ENCODE peak calls at places on chromosomes 3 and 15, in five cellular contexts. P is GM12891, S is SK-N-SH, K is K562, O is GM12878. U is an unnamed sample.

GRCh38 chr15:99058421-99058870 is 46.4 kb upstream of the SYNM start:
- DNase-seq in P (no peak), S (no peak), K (no peak), O (no peak), U (no peak)

GRCh38 chr15:78629716-78630065 is 8.9 kb upstream of the CHRNA3 start:
- DNase-seq in P (no peak), S (no peak), K (no peak), O (no peak), U (no peak)

GRCh38 chr3:101216710-101217457 is 103.5 kb downstream of the IMPG2 start:
- DNase-seq in P (no peak), S (no peak), K (no peak), O (no peak), U (no peak)

GRCh38 chr3:143536817-143537535 is 311.3 kb downstream of the SLC9A9 start:
- DNase-seq in P (no peak), S (no peak), K (no peak), O (no peak), U (no peak)

GRCh38 chr3:133595341-133595740 is 21.9 kb downstream of the CDV3 start:
- DNase-seq in P (no peak), S (no peak), K (no peak), O (no peak), U (no peak)

GRCh38 chr3:8549354-8549753 is 47.7 kb downstream of the LMCD1 start:
- DNase-seq in P (no peak), S (no peak), K (no peak), O (no peak), U (no peak)

GRCh38 chr3:155356594-155357370 is 63.3 kb upstream of the STRIT1 start:
- DNase-seq in P (no peak), S (no peak), K (no peak), O (no peak), U (no peak)

GRCh38 chr3:37546876-37547275 is 314.8 kb upstream of the CTDSPL start:
- DNase-seq in P (peak), S (peak), K (peak), O (no peak), U (no peak)

GRCh38 chr15:74786659-74787165 is 4.8 kb downstream of the CSK start:
- DNase-seq in P (no peak), S (no peak), K (no peak), O (no peak), U (no peak)

GRCh38 chr15:50166216-50166615 is 15.8 kb upstream of the SLC27A2 start:
- DNase-seq in P (no peak), S (no peak), K (no peak), O (no peak), U (no peak)

GRCh38 chr3:17412950-17413530 is 329.4 kb downstream of the TBC1D5 start:
- DNase-seq in P (peak), S (peak), K (peak), O (peak), U (no peak)

GRCh38 chr3:38581774-38582173 is 67.7 kb downstream of the SCN5A start:
- DNase-seq in P (no peak), S (no peak), K (no peak), O (no peak), U (no peak)

GRCh38 chr3:11844891-11845290 is 1.8 kb downstream of the TAMM41 start:
- DNase-seq in P (no peak), S (no peak), K (no peak), O (no peak), U (no peak)

GRCh38 chr3:81760924-81761903 is at the start of gene GBE1:
- DNase-seq in P (peak), S (peak), K (peak), O (peak), U (peak)

GRCh38 chr15:52144656-52145055 is 32.1 kb upstream of the BCL2L10 start:
- DNase-seq in P (no peak), S (no peak), K (no peak), O (no peak), U (no peak)

GRCh38 chr3:98325055-98325454 is 28.6 kb upstream of the OR5K4 start:
- DNase-seq in P (no peak), S (no peak), K (no peak), O (no peak), U (no peak)

GRCh38 chr15:66131831-66132230 is 121.7 kb downstream of the MEGF11 start:
- DNase-seq in P (no peak), S (no peak), K (no peak), O (no peak), U (no peak)

GRCh38 chr15:66907826-66908502 is 157.4 kb upstream of the SMAD3 start:
- DNase-seq in P (no peak), S (no peak), K (no peak), O (peak), U (no peak)

GRCh38 chr3:138829886-138830510 is 4.7 kb downstream of the PIK3CB start:
- DNase-seq in P (no peak), S (no peak), K (no peak), O (no peak), U (no peak)

GRCh38 chr3:138827222-138827621 is 7.5 kb downstream of the PIK3CB start:
- DNase-seq in P (no peak), S (no peak), K (no peak), O (no peak), U (no peak)

GRCh38 chr3:138818175-138818574 is 16.6 kb downstream of the PIK3CB start:
- DNase-seq in P (no peak), S (no peak), K (no peak), O (no peak), U (no peak)

GRCh38 chr3:138829097-138829496 is 5.6 kb downstream of the PIK3CB start:
- DNase-seq in P (no peak), S (no peak), K (no peak), O (no peak), U (no peak)

DNA sequence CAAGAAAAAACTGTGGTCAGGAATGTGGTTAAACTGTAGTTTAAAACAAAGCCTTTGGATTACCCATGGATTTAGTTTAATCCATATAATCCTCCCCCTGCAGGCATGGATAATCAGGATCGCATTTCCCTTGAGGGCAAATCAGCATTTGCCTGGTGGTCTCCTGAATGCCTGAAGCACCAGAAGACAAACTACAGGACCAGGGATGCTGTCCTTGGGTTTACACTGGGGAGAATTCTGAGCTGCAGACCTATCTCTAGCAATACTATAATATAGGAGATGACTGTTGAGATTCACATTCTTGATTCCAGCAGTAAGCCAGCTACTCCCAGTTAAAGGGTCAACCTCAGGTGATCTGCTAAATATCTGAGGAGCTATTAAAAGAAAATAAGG is 10.6 kb downstream of the PIK3CB start:
- DNase-seq in P (no peak), S (no peak), K (peak), O (no peak), U (no peak)
- TF ChIP-seq TAF1 in P (no peak), S (no peak), K (no peak), O (no peak), U (no peak)

GRCh38 chr15:70196314-70197291 is 98.9 kb upstream of the TLE3 start:
- DNase-seq in P (peak), S (no peak), K (no peak), O (peak), U (peak)

GRCh38 chr15:70195171-70195807 is 97.6 kb upstream of the TLE3 start:
- DNase-seq in P (no peak), S (no peak), K (no peak), O (no peak), U (no peak)

GRCh38 chr15:70194266-70194665 is 96.5 kb upstream of the TLE3 start:
- DNase-seq in P (no peak), S (no peak), K (no peak), O (no peak), U (no peak)

GRCh38 chr15:70197318-70197944 is 99.7 kb upstream of the TLE3 start:
- DNase-seq in P (no peak), S (no peak), K (no peak), O (no peak), U (no peak)

GRCh38 chr15:70195808-70196304 is 98.1 kb upstream of the TLE3 start:
- DNase-seq in P (no peak), S (peak), K (peak), O (no peak), U (no peak)
- TF ChIP-seq POLR2AphosphoS5 in P (no peak), S (peak), K (no peak), O (no peak), U (no peak)

GRCh38 chr3:114877378-114878118 is 269.5 kb downstream of the ZBTB20 start:
- DNase-seq in P (no peak), S (no peak), K (no peak), O (no peak), U (no peak)

GRCh38 chr3:114874447-114874846 is 272.6 kb downstream of the ZBTB20 start:
- DNase-seq in P (no peak), S (no peak), K (no peak), O (no peak), U (no peak)

GRCh38 chr3:114880078-114880477 is 267.0 kb downstream of the ZBTB20 start:
- DNase-seq in P (no peak), S (no peak), K (no peak), O (no peak), U (no peak)

GRCh38 chr3:114878119-114878839 is 268.8 kb downstream of the ZBTB20 start:
- DNase-seq in P (no peak), S (no peak), K (no peak), O (no peak), U (no peak)

DNA sequence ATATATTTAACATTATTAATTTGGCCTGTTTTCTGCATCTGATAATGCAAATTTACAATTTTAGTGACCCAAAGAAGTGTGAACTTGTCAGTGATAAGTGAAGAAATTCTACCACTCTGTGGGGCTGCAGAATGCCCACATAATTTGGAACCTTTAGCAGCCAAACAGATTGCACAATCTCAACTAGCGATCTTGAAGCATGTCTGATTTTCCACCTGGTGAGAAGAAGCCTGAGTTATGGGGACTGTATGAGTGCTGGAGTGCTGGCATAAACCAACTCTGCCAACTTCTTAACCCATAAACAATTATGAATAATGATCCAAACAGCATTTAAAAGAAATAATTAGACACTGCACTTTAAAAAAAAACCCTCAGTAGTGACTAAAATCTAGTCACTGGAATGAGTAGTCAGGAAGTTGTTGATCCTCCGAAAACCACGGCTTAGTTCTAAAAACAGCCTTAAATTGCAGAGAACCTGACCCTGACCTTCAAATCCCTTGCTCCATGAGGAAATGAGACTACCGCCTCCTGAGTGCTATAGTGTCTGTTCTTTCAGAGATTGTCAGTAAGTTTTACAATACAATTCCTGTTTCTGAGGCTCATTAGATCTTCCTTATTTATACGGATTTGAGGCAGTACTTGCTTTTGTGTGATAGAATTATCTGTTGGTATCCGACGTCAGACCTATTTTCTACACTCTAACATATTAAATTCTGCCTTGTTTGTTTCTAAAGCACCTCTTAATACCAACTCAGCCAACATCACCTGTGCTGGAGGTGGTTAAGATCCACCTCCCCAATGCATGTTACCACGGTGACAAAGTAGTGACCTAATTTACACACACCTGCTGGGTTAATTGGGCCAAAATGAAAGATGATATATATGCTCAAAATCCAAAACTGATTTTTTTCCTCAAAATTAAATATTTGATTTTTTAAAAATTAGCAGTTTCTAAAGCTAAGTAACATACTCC is 267.7 kb downstream of the ZBTB20 start:
- DNase-seq in P (no peak), S (no peak), K (no peak), O (peak), U (no peak)
- TF ChIP-seq TAF1 in P (no peak), S (no peak), K (no peak), O (no peak), U (no peak)

GRCh38 chr3:160226026-160226739 is 961 bp downstream of the C3orf80 start:
- DNase-seq in P (peak), S (peak), K (peak), O (no peak), U (peak)
- TF ChIP-seq POLR2AphosphoS5 in P (no peak), S (no peak), K (no peak), O (no peak), U (no peak)

GRCh38 chr15:25544076-25544475 is 105.3 kb upstream of the UBE3A start:
- DNase-seq in P (no peak), S (no peak), K (no peak), O (no peak), U (no peak)

GRCh38 chr15:25545017-25545416 is 106.2 kb upstream of the UBE3A start:
- DNase-seq in P (no peak), S (no peak), K (no peak), O (no peak), U (no peak)

GRCh38 chr15:25541228-25541627 is 102.4 kb upstream of the UBE3A start:
- DNase-seq in P (no peak), S (no peak), K (no peak), O (no peak), U (no peak)

GRCh38 chr15:25542648-25543047 is 103.8 kb upstream of the UBE3A start:
- DNase-seq in P (no peak), S (no peak), K (no peak), O (no peak), U (no peak)

DNA sequence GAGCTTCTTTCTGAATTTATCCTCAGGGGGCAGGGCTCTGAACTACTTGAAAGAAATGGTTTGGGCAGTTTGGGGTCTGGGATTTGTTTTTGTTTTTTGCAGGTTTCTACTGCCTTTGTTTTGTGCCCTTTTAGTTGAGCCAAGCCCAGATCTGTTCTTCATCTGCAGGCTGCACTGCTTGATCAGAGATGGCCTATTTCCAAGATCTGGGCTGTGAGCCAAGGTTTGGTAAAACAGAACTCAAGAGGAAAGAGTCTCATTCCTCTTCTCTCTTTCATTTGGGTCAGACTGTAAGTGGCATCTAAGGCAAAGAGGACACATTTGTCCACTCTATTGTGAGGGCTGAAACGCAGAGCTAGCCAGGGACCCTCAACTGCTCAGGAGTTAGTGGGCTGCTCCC is 104.3 kb upstream of the UBE3A start:
- DNase-seq in P (no peak), S (peak), K (no peak), O (no peak), U (no peak)
- TF ChIP-seq TAF1 in P (no peak), S (no peak), K (no peak), O (no peak), U (no peak)

GRCh38 chr15:59688383-59688887 is 685 bp downstream of the BNIP2 start:
- DNase-seq in P (no peak), S (no peak), K (no peak), O (peak), U (no peak)
- TF ChIP-seq POLR2AphosphoS5 in P (no peak), S (no peak), K (no peak), O (no peak), U (no peak)

U was measured in GM12892.